ENCODE peak calls at places on chromosomes 3 and 15, in seven cellular contexts. T is AG04450, L is astrocyte of the spinal cord, M is fibroblast of lung, S is left ventricle myocardium inferior, E is foreskin fibroblast, Y is epithelial cell of esophagus. Q is an unnamed sample.

GRCh38 chr15:60932051-60932915 is 296.8 kb downstream of the RORA start:
- DNase-seq in E (peak), S (no peak), T (no peak), L (peak), Y (peak), M (no peak), Q (peak)

GRCh38 chr3:184181596-184181995 is 4.4 kb upstream of the ABCF3 start:
- DNase-seq in M (no peak), L (no peak), S (no peak), E (no peak), T (no peak), Y (no peak), Q (no peak)

GRCh38 chr15:100767002-100767825 is 112.4 kb upstream of the ALDH1A3 start:
- DNase-seq in L (no peak), S (no peak), T (no peak), M (no peak), Y (no peak), E (no peak), Q (no peak)

GRCh38 chr3:151203053-151203420 is at the start of gene GPR171:
- DNase-seq in T (no peak), S (no peak), L (no peak), E (no peak), M (no peak), Y (no peak), Q (no peak)

GRCh38 chr15:62071711-62072308 is 5.0 kb downstream of the C2CD4A start:
- DNase-seq in E (peak), M (peak), L (peak), T (no peak), Y (peak), S (no peak), Q (no peak)

GRCh38 chr3:39407259-39407629 is 724 bp downstream of the RPSA start:
- DNase-seq in T (no peak), L (no peak), Y (no peak), M (peak), S (no peak), E (no peak), Q (no peak)

GRCh38 chr3:30222436-30222835 is 384.0 kb upstream of the TGFBR2 start:
- DNase-seq in S (no peak), T (no peak), L (no peak), M (no peak), E (peak), Y (peak), Q (no peak)

GRCh38 chr3:159200176-159200575 is 398.3 kb downstream of the MFSD1 start:
- DNase-seq in Y (peak), E (peak), M (no peak), L (peak), T (peak), S (no peak), Q (peak)

GRCh38 chr15:56568466-56569167 is 103.7 kb upstream of the MNS1 start:
- DNase-seq in Y (peak), E (no peak), L (no peak), T (no peak), S (no peak), M (no peak), Q (no peak)

GRCh38 chr3:188220097-188220788 is 66.3 kb downstream of the LPP start:
- DNase-seq in M (peak), S (no peak), T (no peak), E (peak), Y (peak), L (no peak), Q (no peak)

GRCh38 chr3:148077318-148077923 is 620.3 kb upstream of the AGTR1 start:
- DNase-seq in E (peak), S (no peak), T (no peak), M (peak), Y (peak), L (peak), Q (no peak)

GRCh38 chr3:129025691-129026435 is 24.8 kb downstream of the EFCC1 start:
- DNase-seq in T (no peak), E (peak), Y (no peak), L (no peak), M (peak), S (peak), Q (no peak)

GRCh38 chr3:12394516-12395271 is 89.6 kb upstream of the TSEN2 start:
- DNase-seq in S (no peak), L (no peak), T (no peak), E (no peak), Y (no peak), M (peak), Q (no peak)

GRCh38 chr3:31004025-31004678 is 109.7 kb upstream of the GADL1 start:
- DNase-seq in S (no peak), E (peak), L (peak), M (peak), T (peak), Y (peak), Q (peak)

GRCh38 chr15:75661779-75662140 is 14.0 kb downstream of the SNX33 start:
- DNase-seq in E (peak), T (no peak), Y (no peak), S (no peak), M (no peak), L (no peak), Q (no peak)

GRCh38 chr3:61847784-61848462 is 286.6 kb downstream of the PTPRG start:
- DNase-seq in L (peak), T (no peak), S (peak), M (peak), E (peak), Y (no peak), Q (no peak)

GRCh38 chr15:96121066-96121465 is 209.4 kb upstream of the NR2F2 start:
- DNase-seq in E (peak), L (no peak), T (no peak), S (no peak), Y (no peak), M (peak), Q (no peak)

GRCh38 chr3:156705761-156706631 is 31.6 kb downstream of the TIPARP start:
- DNase-seq in S (no peak), T (no peak), Y (no peak), L (no peak), E (no peak), M (no peak), Q (no peak)

GRCh38 chr3:138987181-138987580 is 18.9 kb downstream of the PRR23A start:
- DNase-seq in L (no peak), E (no peak), Y (no peak), M (no peak), S (no peak), T (no peak), Q (no peak)

GRCh38 chr3:113560845-113561623 is 28.7 kb downstream of the SIDT1 start:
- DNase-seq in T (no peak), S (no peak), E (peak), L (no peak), M (peak), Y (peak), Q (no peak)

GRCh38 chr3:125261031-125261430 is 48.5 kb upstream of the SLC12A8 start:
- DNase-seq in E (no peak), M (no peak), S (no peak), Y (no peak), T (no peak), L (no peak), Q (no peak)

GRCh38 chr3:149527531-149528343 is 53.2 kb downstream of the TM4SF4 start:
- DNase-seq in E (no peak), S (no peak), M (peak), L (no peak), Y (peak), T (no peak), Q (no peak)

GRCh38 chr3:162400697-162401096 is 904.1 kb downstream of the OTOL1 start:
- DNase-seq in T (no peak), Y (no peak), S (no peak), M (no peak), E (peak), L (no peak), Q (no peak)

GRCh38 chr3:133364704-133365103 is 35.2 kb upstream of the BFSP2 start:
- DNase-seq in Y (no peak), S (no peak), E (no peak), T (no peak), M (no peak), L (no peak), Q (no peak)
- TF ChIP-seq CTCF in Y (no peak), S (no peak), E (no peak), T (no peak), M (no peak), L (no peak), Q (no peak)

DNA sequence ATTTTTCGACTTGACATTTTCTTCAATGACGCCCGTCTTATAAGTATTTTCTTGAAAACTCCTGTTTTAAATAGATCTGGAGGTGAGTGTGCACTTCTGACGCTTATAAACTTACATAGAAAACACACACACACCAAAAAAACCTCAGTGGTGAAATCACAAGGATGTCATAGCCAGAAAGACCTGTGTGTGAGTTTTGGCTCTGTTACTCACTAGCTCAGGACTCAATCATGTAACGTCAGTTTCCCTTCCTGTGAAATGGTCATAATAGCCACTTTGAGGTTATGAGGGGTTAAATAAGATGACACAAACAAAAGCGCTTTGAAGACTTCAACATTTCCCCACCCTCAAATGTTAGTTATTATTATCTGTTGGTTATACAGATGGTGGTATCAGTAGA is 1.8 kb downstream of the IL20RB start:
- DNase-seq in Y (no peak), M (no peak), E (no peak), T (no peak), S (no peak), L (no peak), Q (no peak)
- H3K4me3 ChIP-seq in Y (peak), M (no peak), E (no peak), T (no peak), S (no peak), L (no peak), Q (no peak)

DNA sequence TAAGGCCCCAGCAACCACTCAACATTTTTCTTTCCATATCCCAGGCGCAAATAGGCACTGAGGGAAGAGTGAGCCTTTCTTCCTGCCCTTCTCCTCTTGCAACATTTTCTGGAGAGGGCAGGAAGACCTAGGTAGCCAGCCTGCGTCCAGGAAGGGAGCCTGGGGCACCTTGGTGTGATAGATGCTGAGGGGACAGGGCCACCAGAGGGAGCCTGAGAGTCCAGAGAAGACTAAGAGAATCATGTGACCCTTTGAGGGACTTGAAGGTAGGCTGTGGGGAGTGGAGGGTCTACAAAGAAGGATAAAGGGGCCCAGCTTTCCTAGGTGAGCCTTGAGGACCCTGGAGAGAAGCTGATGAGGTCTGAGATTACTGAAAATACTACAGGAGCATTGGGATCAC is 346.6 kb downstream of the CNTN6 start:
- DNase-seq in M (no peak), E (no peak), L (no peak), T (no peak), S (no peak), Y (no peak), Q (no peak)
- TF ChIP-seq CTCF in M (no peak), E (no peak), L (no peak), T (no peak), S (no peak), Y (no peak), Q (no peak)

GRCh38 chr3:42906905-42907183 is 902 bp downstream of the ZNF662 start:
- DNase-seq in T (no peak), M (no peak), Y (no peak), L (no peak), E (no peak), S (no peak), Q (no peak)
- H3K4me3 ChIP-seq in T (peak), M (peak), Y (peak), L (peak), E (peak), S (peak), Q (peak)

GRCh38 chr3:46893146-46893748 is 15.7 kb downstream of the PTH1R start:
- DNase-seq in Y (no peak), E (no peak), S (peak), L (no peak), T (no peak), M (no peak), Q (no peak)

GRCh38 chr3:46893763-46894162 is 16.2 kb downstream of the PTH1R start:
- DNase-seq in S (peak), M (no peak), E (no peak), L (no peak), T (no peak), Y (no peak), Q (no peak)

GRCh38 chr3:46891132-46891531 is 13.6 kb downstream of the PTH1R start:
- DNase-seq in Y (no peak), E (no peak), M (no peak), T (no peak), L (no peak), S (no peak), Q (no peak)

GRCh38 chr3:46894256-46894655 is 16.7 kb downstream of the PTH1R start:
- DNase-seq in S (peak), M (no peak), T (no peak), Y (no peak), E (no peak), L (no peak), Q (no peak)

GRCh38 chr3:46892285-46893145 is 15.0 kb downstream of the PTH1R start:
- DNase-seq in S (peak), Y (peak), L (peak), M (peak), E (peak), T (peak), Q (peak)
- TF ChIP-seq CTCF in S (peak), Y (no peak), L (no peak), M (no peak), E (no peak), T (no peak), Q (peak)

GRCh38 chr3:181728470-181728869 is 16.7 kb downstream of the SOX2 start:
- DNase-seq in S (no peak), T (no peak), Y (no peak), M (no peak), E (no peak), L (no peak), Q (no peak)

GRCh38 chr3:181725830-181726229 is 14.1 kb downstream of the SOX2 start:
- DNase-seq in E (no peak), S (no peak), T (no peak), M (no peak), Y (no peak), L (no peak), Q (no peak)

GRCh38 chr3:181727122-181728036 is 15.7 kb downstream of the SOX2 start:
- DNase-seq in T (no peak), Y (no peak), L (peak), S (no peak), M (no peak), E (peak), Q (no peak)

GRCh38 chr3:181725033-181725775 is 13.5 kb downstream of the SOX2 start:
- DNase-seq in E (no peak), L (no peak), S (no peak), M (no peak), T (no peak), Y (no peak), Q (no peak)

GRCh38 chr3:181726351-181727121 is 14.8 kb downstream of the SOX2 start:
- DNase-seq in S (no peak), Y (peak), E (no peak), T (no peak), L (peak), M (no peak), Q (no peak)
- H3K4me3 ChIP-seq in S (peak), Y (peak), E (peak), T (peak), L (peak), M (no peak), Q (no peak)

GRCh38 chr3:119420196-119420595 is 43.2 kb downstream of the TMEM39A start:
- DNase-seq in L (no peak), M (no peak), E (no peak), T (no peak), S (no peak), Y (no peak), Q (no peak)
- TF ChIP-seq CTCF in L (peak), M (no peak), E (no peak), T (peak), S (no peak), Y (no peak), Q (no peak)

GRCh38 chr15:65079580-65079979 is 3.0 kb downstream of the KBTBD13 start:
- DNase-seq in L (no peak), Y (no peak), S (no peak), M (no peak), T (no peak), E (no peak), Q (no peak)
- H3K4me3 ChIP-seq in L (no peak), Y (no peak), S (no peak), M (no peak), T (no peak), E (no peak), Q (no peak)

GRCh38 chr15:89874926-89875564 is 18.7 kb downstream of the AP3S2 start:
- DNase-seq in T (no peak), L (peak), M (peak), S (peak), E (peak), Y (peak), Q (peak)
- TF ChIP-seq CTCF in T (peak), L (peak), M (peak), S (peak), E (peak), Y (peak), Q (peak)